ENCODE peak calls at places on chromosomes 2 and 18, in nine cellular contexts. Z, W, V, I, A, X, K, T and J are unnamed samples.

GRCh38 chr2:54803783-54804758 is 80.6 kb downstream of the EML6 start:
- DNase-seq in Z (no peak), W (no peak), V (no peak), I (peak), A (no peak), X (no peak), K (no peak), T (no peak), J (no peak)

GRCh38 chr2:3728104-3729054 is 25.0 kb downstream of the DCDC2C start:
- DNase-seq in Z (peak), W (peak), V (no peak), I (peak), A (no peak), X (peak), K (no peak), T (peak), J (peak)

GRCh38 chr2:85888020-85888744 is 608 bp downstream of the ST3GAL5 start:
- DNase-seq in Z (peak), W (peak), V (no peak), I (peak), A (no peak), X (peak), K (no peak), T (no peak), J (no peak)

GRCh38 chr2:1787799-1788477 is 43.6 kb upstream of the PXDN start:
- DNase-seq in Z (no peak), W (no peak), V (no peak), I (no peak), A (no peak), X (no peak), K (no peak), T (no peak), J (no peak)

GRCh38 chr2:98518106-98518505 is 73.4 kb downstream of the INPP4A start:
- DNase-seq in Z (peak), W (peak), V (no peak), I (no peak), A (peak), X (peak), K (peak), T (peak), J (peak)

GRCh38 chr18:46261799-46262198 is 157.6 kb downstream of the HAUS1 start:
- DNase-seq in Z (no peak), W (no peak), V (no peak), I (no peak), A (no peak), X (no peak), K (no peak), T (peak), J (no peak)

GRCh38 chr2:194992648-194993047 is 664.4 kb upstream of the SLC39A10 start:
- DNase-seq in Z (no peak), W (no peak), V (no peak), I (no peak), A (no peak), X (no peak), K (no peak), T (no peak), J (peak)

GRCh38 chr2:55168221-55169154 is 63.6 kb downstream of the CLHC1 start:
- DNase-seq in Z (peak), W (no peak), V (no peak), I (peak), A (no peak), X (peak), K (no peak), T (peak), J (peak)

GRCh38 chr2:35462226-35462983 is 893.2 kb upstream of the CRIM1 start:
- DNase-seq in Z (peak), W (no peak), V (no peak), I (no peak), A (no peak), X (no peak), K (no peak), T (peak), J (peak)

GRCh38 chr2:172674034-172674967 is 61.3 kb upstream of the RAPGEF4 start:
- DNase-seq in Z (no peak), W (peak), V (no peak), I (no peak), A (no peak), X (no peak), K (no peak), T (peak), J (no peak)

GRCh38 chr2:74007120-74007519 is 22.4 kb downstream of the TET3 start:
- DNase-seq in Z (no peak), W (no peak), V (no peak), I (no peak), A (no peak), X (no peak), K (no peak), T (no peak), J (peak)

GRCh38 chr2:240920783-240921231 is 14.7 kb downstream of the CROCC2 start:
- DNase-seq in Z (peak), W (no peak), V (no peak), I (no peak), A (no peak), X (no peak), K (no peak), T (no peak), J (peak)

GRCh38 chr18:43571078-43571689 is 293.9 kb upstream of the SYT4 start:
- DNase-seq in Z (peak), W (peak), V (peak), I (peak), A (no peak), X (peak), K (no peak), T (peak), J (peak)